ENCODE peak calls at places on chromosome 20, in four cellular contexts. W is effector CD4-positive, alpha-beta T cell; P is B cell; S is GM12864. A is an unnamed sample.

GRCh38 chr20:22582960-22583772 is 1.2 kb downstream of the FOXA2 start:
- DNase-seq in W (no peak), P (no peak), S (no peak), A (no peak)

GRCh38 chr20:58482416-58482815 is 32.8 kb downstream of the APCDD1L start:
- DNase-seq in W (no peak), P (no peak), S (no peak), A (no peak)

GRCh38 chr20:56458227-56458821 is 10.1 kb upstream of the RTF2 start:
- DNase-seq in W (no peak), P (no peak), S (no peak), A (no peak)

GRCh38 chr20:56845546-56846081 is 216.5 kb downstream of the TFAP2C start:
- DNase-seq in W (no peak), P (no peak), S (no peak), A (no peak)

GRCh38 chr20:44730441-44730840 is 15.2 kb upstream of the KCNK15 start:
- DNase-seq in W (no peak), P (no peak), S (no peak), A (no peak)

GRCh38 chr20:9488063-9488462 is 26.3 kb upstream of the LAMP5 start:
- DNase-seq in W (no peak), P (no peak), S (no peak), A (no peak)

GRCh38 chr20:24675651-24676352 is 206.4 kb downstream of the SYNDIG1 start:
- DNase-seq in W (no peak), P (no peak), S (no peak), A (no peak)

GRCh38 chr20:53839423-53840176 is 230.8 kb downstream of the BCAS1 start:
- DNase-seq in W (peak), P (peak), S (peak), A (peak)

GRCh38 chr20:62945771-62946339 is 6.7 kb upstream of the SLC17A9 start:
- DNase-seq in W (no peak), P (no peak), S (no peak), A (no peak)

GRCh38 chr20:40017765-40018164 is 671.3 kb downstream of the MAFB start:
- DNase-seq in W (no peak), P (no peak), S (no peak), A (no peak)

GRCh38 chr20:41232971-41233926 is 84.3 kb downstream of the ZHX3 start:
- DNase-seq in W (no peak), P (no peak), S (no peak), A (no peak)

GRCh38 chr20:63347081-63347741 is 13.9 kb downstream of the CHRNA4 start:
- DNase-seq in W (no peak), P (no peak), S (no peak), A (no peak)

GRCh38 chr20:58515240-58516212 is at the start of gene APCDD1L:
- DNase-seq in W (no peak), P (no peak), S (no peak), A (no peak)

GRCh38 chr20:60921021-60921622 is 330.9 kb upstream of the CDH4 start:
- DNase-seq in W (no peak), P (no peak), S (no peak), A (no peak)

GRCh38 chr20:53656653-53657288 is 63.1 kb upstream of the ZNF217 start:
- DNase-seq in W (no peak), P (no peak), S (no peak), A (peak)

GRCh38 chr20:53402233-53403005 is 191.2 kb downstream of the ZNF217 start:
- DNase-seq in W (no peak), P (no peak), S (no peak), A (no peak)

GRCh38 chr20:1813101-1813529 is 82.1 kb upstream of the SIRPA start:
- DNase-seq in W (no peak), P (no peak), S (no peak), A (no peak)

GRCh38 chr20:32325706-32326506 is 32.2 kb upstream of the ASXL1 start:
- DNase-seq in W (no peak), P (no peak), S (no peak), A (no peak)

GRCh38 chr20:45047581-45048119 is 53.3 kb downstream of the KCNS1 start:
- DNase-seq in W (no peak), P (no peak), S (no peak), A (no peak)

GRCh38 chr20:58650181-58650775 is 805 bp upstream of the STX16 start:
- DNase-seq in W (peak), P (peak), S (no peak), A (no peak)

GRCh38 chr20:37516697-37517370 is 4.2 kb upstream of the NNAT start:
- DNase-seq in W (no peak), P (no peak), S (no peak), A (no peak)

GRCh38 chr20:24382330-24382729 is 87.1 kb upstream of the SYNDIG1 start:
- DNase-seq in W (no peak), P (no peak), S (no peak), A (no peak)

GRCh38 chr20:23156170-23156841 is 70.2 kb upstream of the CD93 start:
- DNase-seq in W (no peak), P (no peak), S (no peak), A (no peak)

GRCh38 chr20:61026731-61027130 is 225.3 kb upstream of the CDH4 start:
- DNase-seq in W (no peak), P (no peak), S (no peak), A (no peak)

GRCh38 chr20:44701116-44701865 is 13.9 kb upstream of the CCN5 start:
- DNase-seq in W (no peak), P (no peak), S (no peak), A (no peak)

GRCh38 chr20:18527836-18528235 is 20.1 kb downstream of the SEC23B start:
- DNase-seq in W (no peak), P (no peak), S (no peak), A (no peak)